ENCODE peak calls at places on chromosomes 13 and 19, in six cellular contexts. J, S, P, C, X and R are unnamed samples. For H3K27me3 and H3K36me3, the result is how much of the 10 kb centered on the place peaks cover.

GRCh38 chr19:31448221-31448657 is 99.0 kb upstream of the TSHZ3 start:
- DNase-seq in J (peak), S (peak), P (no peak), C (peak), X (peak), R (peak)

GRCh38 chr13:93235258-93236015 is 8.8 kb downstream of the GPC6 start:
- DNase-seq in J (no peak), S (no peak), P (no peak), C (no peak), X (peak), R (no peak)

GRCh38 chr13:77325371-77325941 is 1.4 kb downstream of the MYCBP2 start:
- DNase-seq in J (no peak), S (no peak), P (no peak), C (no peak), X (no peak), R (no peak)

GRCh38 chr19:5090780-5091575 is 122.1 kb downstream of the KDM4B start:
- DNase-seq in J (peak), S (peak), P (no peak), C (peak), X (peak), R (no peak)

GRCh38 chr19:56837492-56837891 is 3.0 kb downstream of the PEG3 start:
- DNase-seq in J (no peak), S (peak), P (peak), C (peak), X (no peak), R (peak)

GRCh38 chr13:67367385-67367784 is 137.2 kb upstream of the PCDH9 start:
- DNase-seq in J (no peak), S (no peak), P (no peak), C (no peak), X (no peak), R (no peak)

GRCh38 chr13:73938375-73939070 is 195.7 kb downstream of the KLF12 start:
- DNase-seq in J (no peak), S (no peak), P (no peak), C (no peak), X (peak), R (no peak)

GRCh38 chr13:66886248-66886647 is 343.9 kb downstream of the PCDH9 start:
- DNase-seq in J (no peak), S (no peak), P (no peak), C (no peak), X (no peak), R (no peak)

GRCh38 chr19:43441736-43442135 is 23.7 kb downstream of the LYPD3 start:
- DNase-seq in J (no peak), S (no peak), P (no peak), C (no peak), X (no peak), R (no peak)

GRCh38 chr19:30799854-30800755 is 427.9 kb downstream of the ZNF536 start:
- DNase-seq in J (no peak), S (peak), P (no peak), C (peak), X (no peak), R (no peak)

GRCh38 chr19:5680083-5680436 is 256 bp downstream of the MICOS13 start:
- DNase-seq in J (no peak), S (no peak), P (no peak), C (no peak), X (peak), R (no peak)

GRCh38 chr19:35784401-35785086 is 9.2 kb downstream of the ARHGAP33 start:
- DNase-seq in J (no peak), S (no peak), P (no peak), C (no peak), X (no peak), R (no peak)

GRCh38 chr13:40191186-40191980 is 475.1 kb downstream of the FOXO1 start:
- DNase-seq in J (no peak), S (no peak), P (no peak), C (no peak), X (no peak), R (no peak)

GRCh38 chr13:107202371-107203023 is 634.6 kb upstream of the ARGLU1 start:
- DNase-seq in J (no peak), S (peak), P (no peak), C (peak), X (peak), R (no peak)

GRCh38 chr19:41299755-41300089 is 10.2 kb upstream of the CCDC97 start:
- DNase-seq in J (no peak), S (peak), P (no peak), C (peak), X (peak), R (peak)

DNA sequence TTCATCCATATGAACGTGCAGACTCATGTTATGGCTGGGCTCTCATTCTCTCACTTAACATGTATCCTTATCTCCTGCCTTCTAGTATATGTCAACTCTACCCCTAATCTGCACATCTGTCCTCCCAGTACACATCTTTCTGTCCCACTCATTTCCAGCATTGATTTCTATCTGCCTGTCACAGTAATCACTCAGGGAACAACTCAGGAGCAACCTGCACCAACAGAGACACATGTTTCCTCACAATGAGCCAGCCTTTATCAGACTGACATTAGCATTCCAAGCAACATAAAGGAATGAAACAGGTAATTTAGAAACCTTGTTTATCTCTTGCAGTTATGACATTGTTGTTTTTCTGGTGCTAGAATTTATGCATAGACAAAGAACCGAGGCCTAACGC is 17.6 kb upstream of the SLC7A1 start:
- DNase-seq in J (no peak), S (no peak), P (no peak), C (no peak), X (no peak), R (no peak)
- H3K27me3 ChIP-seq in J (under half), S (under half), P (under half), C (under half), X (under half), R (under half)

DNA sequence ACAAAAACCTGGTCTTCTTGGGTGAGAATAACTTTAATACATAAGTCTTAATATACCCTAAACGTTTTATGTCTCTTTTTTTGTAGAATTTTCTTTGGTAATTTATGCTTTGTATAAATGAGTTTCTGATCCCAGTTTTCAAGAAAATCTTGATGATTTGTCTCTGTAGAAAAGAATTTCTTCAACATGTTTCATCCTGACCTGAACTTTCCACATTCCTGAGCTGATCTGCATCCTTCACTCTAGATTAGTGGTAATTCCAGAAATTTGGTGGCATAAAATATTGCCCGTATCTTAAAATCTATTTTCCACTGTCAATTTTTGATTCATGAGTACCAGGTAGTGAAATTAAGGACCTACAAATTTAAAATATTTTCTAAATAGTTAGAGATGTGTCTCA is 16.3 kb downstream of the ZNF714 start:
- DNase-seq in J (no peak), S (no peak), P (no peak), C (no peak), X (no peak), R (no peak)
- H3K36me3 ChIP-seq in J (under half), S (under half), P (under half), C (under half), X (under half), R (under half)

GRCh38 chr13:50390503-50391248 is 375.4 kb downstream of the KCNRG start:
- DNase-seq in J (no peak), S (no peak), P (no peak), C (no peak), X (no peak), R (no peak)
- H3K27me3 ChIP-seq in J (under half), S (under half), P (under half), C (under half), X (under half), R (under half)

GRCh38 chr19:38720559-38721236 is 23.6 kb downstream of the CAPN12 start:
- DNase-seq in J (no peak), S (no peak), P (no peak), C (no peak), X (no peak), R (no peak)
- H3K36me3 ChIP-seq in J (half or more), S (under half), P (under half), C (half or more), X (half or more), R (under half)

DNA sequence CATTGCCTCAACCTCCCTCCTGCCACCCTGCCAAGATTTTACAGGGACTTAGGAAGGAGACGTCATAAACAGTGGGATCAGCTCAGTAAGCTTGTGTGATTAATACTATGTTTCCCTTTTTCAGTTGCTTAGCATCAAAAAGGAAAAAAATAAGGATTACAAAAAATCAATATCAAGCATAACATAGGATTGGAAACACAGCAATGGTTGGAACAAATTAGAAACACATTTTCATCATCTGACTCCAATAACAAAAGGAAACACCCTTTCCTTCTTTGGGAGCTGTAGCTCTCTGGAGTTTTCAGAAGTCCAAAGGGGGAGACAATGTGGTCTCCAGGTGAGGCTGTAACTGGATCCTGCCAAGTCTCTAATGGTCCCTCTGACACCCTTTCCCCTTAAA is 233.4 kb downstream of the B3GLCT start:
- DNase-seq in J (no peak), S (no peak), P (no peak), C (no peak), X (no peak), R (no peak)
- H3K27me3 ChIP-seq in J (under half), S (under half), P (under half), C (under half), X (under half), R (under half)

GRCh38 chr19:17202249-17202648 is 12.9 kb upstream of the USE1 start:
- DNase-seq in J (no peak), S (no peak), P (no peak), C (no peak), X (no peak), R (no peak)
- H3K36me3 ChIP-seq in J (half or more), S (under half), P (under half), C (under half), X (half or more), R (under half)